ENCODE peak calls at places on chromosomes 16 and 17, in five cellular contexts. W is body of pancreas, I is endothelial cell of umbilical vein, O is ovary, L is heart left ventricle. B is an unnamed sample.

GRCh38 chr17:56018202-56018601 is 135.1 kb upstream of the ANKFN1 start:
- DNase-seq in W (no peak), I (no peak), O (no peak), L (no peak), B (no peak)

GRCh38 chr17:79752175-79752574 is 21.4 kb downstream of the ENPP7 start:
- DNase-seq in W (no peak), I (no peak), O (no peak), L (peak), B (no peak)

GRCh38 chr17:38970804-38971203 is 3.6 kb upstream of the FBXO47 start:
- DNase-seq in W (no peak), I (no peak), O (no peak), L (no peak), B (no peak)

GRCh38 chr16:324451-325334 is 27.8 kb downstream of the AXIN1 start:
- DNase-seq in W (no peak), I (no peak), O (no peak), L (no peak), B (no peak)

GRCh38 chr16:534089-534635 is 6.7 kb downstream of the CAPN15 start:
- DNase-seq in W (peak), I (no peak), O (no peak), L (no peak), B (no peak)

GRCh38 chr17:17570207-17570797 is 21.2 kb downstream of the PEMT start:
- DNase-seq in W (peak), I (peak), O (no peak), L (no peak), B (no peak)

GRCh38 chr17:80782536-80783427 is 208.9 kb upstream of the CHMP6 start:
- DNase-seq in W (no peak), I (peak), O (no peak), L (no peak), B (peak)

GRCh38 chr16:22213236-22213635 is 7.2 kb downstream of the EEF2K start:
- DNase-seq in W (no peak), I (no peak), O (no peak), L (no peak), B (no peak)

GRCh38 chr16:8758022-8758421 is 39.4 kb downstream of the TMEM186 start:
- DNase-seq in W (no peak), I (no peak), O (no peak), L (no peak), B (no peak)

GRCh38 chr17:80796430-80796861 is 195.2 kb upstream of the CHMP6 start:
- DNase-seq in W (no peak), I (no peak), O (no peak), L (no peak), B (peak)

GRCh38 chr16:85502357-85502756 is 110.8 kb upstream of the GSE1 start:
- DNase-seq in W (no peak), I (no peak), O (no peak), L (no peak), B (no peak)

GRCh38 chr16:85505794-85506339 is 107.3 kb upstream of the GSE1 start:
- DNase-seq in W (no peak), I (no peak), O (no peak), L (no peak), B (no peak)

GRCh38 chr16:85503642-85504224 is 109.4 kb upstream of the GSE1 start:
- DNase-seq in W (no peak), I (no peak), O (no peak), L (no peak), B (no peak)

GRCh38 chr16:85506358-85506911 is 106.7 kb upstream of the GSE1 start:
- DNase-seq in W (no peak), I (no peak), O (no peak), L (no peak), B (no peak)

DNA sequence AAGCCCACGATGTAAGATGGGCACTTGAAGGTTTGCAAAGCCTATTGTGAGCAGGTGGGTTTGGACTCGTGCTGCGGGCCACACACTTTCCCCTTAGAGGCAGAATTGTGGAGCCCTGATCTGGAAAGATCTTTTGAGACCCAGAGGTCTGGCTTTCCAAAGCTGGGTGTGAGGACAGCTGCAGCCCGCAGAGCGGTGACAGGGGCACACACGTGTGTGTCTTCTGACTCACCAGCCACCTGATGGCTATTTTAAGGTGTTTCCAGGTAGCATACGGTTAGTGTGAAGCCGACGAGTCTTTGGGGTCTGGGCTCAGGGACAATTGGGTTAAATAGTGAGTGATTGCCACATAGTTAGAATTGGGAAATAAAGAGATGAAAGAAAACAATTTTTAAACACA is 108.9 kb upstream of the GSE1 start:
- DNase-seq in W (no peak), I (no peak), O (no peak), L (no peak), B (no peak)
- TF ChIP-seq CTCF in W (no peak), I (no peak), O (no peak), L (no peak), B (no peak)

DNA sequence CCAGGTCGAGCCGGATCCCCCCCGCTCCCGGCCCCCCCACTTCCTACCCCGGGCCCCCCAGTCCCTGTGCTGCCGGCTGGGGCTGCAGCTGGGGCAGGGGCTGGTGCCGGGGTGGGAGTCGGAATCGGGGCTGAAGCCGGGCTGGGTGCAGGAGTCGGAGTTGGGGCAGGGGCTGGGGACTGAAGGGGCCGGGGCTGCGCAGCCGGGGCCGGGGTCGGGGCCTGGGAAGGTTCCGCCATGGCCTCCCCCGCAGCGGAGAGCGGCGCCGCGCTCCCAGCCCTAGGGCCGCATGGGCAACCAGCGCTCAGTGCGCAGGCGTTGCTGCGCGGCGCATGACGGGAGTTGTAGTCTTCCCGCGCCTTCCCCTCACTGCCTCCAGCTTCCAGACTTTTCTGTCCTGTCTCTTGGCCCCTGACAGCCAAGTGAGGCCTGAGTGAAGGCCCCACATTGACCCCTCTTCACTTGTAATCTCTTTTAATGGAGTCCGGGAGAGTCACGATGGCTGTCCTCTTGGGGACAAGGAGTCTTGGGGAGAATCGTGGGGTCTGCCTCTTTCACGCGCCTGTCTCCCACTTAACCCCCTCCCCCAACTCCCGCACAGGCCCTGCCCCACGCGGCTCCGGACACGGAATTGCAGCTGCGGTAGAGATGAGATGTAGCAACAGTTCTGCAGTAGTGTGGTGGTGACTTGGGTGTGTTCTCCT is at the start of gene KAT2A:
- DNase-seq in W (peak), I (peak), O (peak), L (peak), B (peak)
- TF ChIP-seq POLR2A in W (no peak), I (peak), O (no peak), L (no peak), B (no peak)

DNA sequence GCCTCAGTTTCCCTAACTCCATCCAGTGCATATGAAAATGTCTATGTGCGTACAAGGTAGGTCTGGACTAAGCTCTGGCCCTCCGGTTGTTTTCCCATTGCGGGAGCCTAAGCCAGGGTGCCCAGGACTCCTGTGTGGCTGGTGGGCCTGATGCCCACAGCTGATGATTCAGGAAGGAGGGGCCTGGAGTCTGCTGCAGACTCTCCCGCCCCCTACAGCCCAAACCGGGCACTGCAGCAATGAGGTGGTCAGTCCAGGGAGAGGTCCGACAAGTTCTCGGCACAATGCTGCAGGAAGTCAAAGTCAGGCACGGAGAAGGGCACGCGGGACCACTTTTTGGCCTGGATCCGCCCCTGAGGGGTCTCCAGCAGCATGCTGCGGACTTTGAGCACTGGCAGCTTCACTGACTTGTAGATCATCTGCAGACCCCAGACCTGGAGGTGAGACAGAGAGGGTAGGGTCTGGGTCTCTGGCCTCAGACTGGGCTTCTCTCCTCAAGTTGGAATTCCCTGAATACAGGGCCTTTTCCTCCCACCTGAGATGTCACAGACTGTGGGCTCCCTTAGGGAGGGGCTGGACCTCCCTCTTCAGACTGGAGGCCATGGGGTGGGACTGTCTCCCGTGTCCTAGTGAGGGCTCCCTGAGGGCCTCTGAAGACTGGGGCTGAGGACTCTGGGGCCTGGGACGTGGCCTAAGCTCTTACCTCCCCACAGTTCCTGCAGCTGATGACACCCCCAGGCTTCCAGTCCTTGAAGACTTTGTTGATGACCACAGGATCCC is 3.4 kb upstream of the ZNF385C start:
- DNase-seq in W (peak), I (peak), O (peak), L (peak), B (peak)
- TF ChIP-seq CTCF in W (peak), I (peak), O (peak), L (peak), B (no peak)

DNA sequence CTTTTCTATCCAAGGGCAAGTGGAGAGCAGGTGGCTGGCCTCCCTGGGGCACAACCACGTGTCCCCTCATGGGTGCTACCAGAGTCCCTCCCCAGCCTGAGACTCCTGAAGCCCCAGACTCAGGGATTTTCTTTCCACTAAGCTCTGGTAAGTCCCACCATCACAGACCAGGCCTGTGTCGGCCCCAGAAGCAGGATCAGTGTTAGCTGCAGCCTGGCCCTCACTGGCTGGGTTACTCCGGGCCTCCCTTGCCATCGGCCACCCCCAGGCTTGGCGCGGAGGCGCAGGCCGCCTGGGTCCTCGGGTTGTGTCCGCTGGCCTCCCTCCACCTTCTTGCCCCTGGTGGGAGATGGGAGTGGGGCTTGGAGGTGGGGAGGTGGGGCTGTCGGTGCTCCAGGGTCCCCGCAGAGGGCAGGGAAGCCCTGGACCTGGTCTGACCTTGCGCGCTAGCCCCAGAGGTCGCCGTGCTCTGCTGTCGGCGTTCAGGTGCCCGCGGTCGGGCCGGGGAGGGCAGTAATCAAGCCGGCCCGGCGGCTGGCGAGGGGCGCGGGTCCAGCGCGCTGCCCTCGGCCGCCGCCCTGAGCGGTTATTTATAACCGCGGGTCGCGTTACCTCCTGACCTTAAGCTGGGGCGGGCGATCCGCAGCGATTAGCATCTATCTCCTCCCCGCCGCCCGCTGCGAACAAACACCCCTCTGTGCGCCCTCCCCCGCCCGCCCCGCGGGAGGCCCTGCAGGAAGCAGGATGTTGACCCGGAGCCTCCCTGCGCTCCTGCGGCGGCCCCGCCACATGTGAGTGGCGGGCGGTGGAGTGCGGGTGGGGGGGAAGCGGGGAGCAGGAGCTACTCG is 78.1 kb upstream of the TOB1 start:
- DNase-seq in W (peak), I (peak), O (peak), L (peak), B (no peak)
- TF ChIP-seq POLR2A in W (peak), I (no peak), O (no peak), L (no peak), B (no peak)

DNA sequence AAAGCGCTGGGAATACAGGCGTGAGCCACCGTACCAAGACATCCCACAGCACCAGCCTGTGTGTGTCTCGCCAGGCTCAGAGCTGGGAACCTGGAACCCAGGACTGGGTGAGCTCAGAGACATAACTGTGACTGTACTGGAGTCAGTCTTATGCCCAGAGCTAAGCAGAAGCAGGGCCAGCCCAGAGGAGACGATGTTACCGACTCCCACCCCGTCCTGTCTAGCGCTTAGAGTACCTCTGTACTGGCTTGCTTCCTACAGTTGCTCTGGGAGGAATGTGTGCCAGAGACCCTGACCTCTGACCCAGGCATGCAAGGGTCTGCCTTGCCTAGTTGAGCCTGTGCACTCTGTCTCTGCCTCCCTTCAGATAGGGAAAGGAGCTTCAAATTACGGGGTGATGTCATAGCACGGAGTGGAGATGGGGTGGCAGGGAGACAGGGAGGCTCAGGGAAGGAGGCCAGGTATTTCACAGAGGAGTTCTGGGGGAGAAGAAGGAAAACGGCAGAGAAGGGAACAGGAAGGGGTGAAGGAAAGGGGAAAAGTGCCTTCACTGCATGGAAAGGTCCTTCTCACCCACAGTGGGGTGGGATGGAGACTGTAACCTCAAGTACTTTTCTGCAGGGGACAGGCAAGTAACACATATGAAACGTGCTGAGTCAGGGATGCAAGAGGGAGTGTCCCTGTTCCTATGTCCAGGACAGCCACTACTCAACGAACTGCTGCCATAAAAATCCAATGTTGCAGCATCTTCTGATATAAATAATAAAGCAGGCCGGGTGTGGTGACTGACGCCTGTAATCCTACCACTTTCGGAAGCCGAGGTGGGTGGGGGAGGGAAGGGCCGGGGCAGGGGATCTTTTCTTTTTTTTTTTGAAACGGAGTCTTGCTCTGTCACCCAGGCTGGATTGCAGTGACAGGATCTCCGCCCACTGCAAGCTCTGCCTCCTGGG is 5.8 kb upstream of the ARMC5 start:
- DNase-seq in W (peak), I (no peak), O (peak), L (no peak), B (peak)
- TF ChIP-seq CTCF in W (no peak), I (no peak), O (no peak), L (no peak), B (no peak)

GRCh38 chr17:43010667-43011308 is 4.2 kb downstream of the IFI35 start:
- DNase-seq in W (peak), I (no peak), O (no peak), L (no peak), B (no peak)
- TF ChIP-seq POLR2A in W (no peak), I (no peak), O (no peak), L (no peak), B (no peak)

DNA sequence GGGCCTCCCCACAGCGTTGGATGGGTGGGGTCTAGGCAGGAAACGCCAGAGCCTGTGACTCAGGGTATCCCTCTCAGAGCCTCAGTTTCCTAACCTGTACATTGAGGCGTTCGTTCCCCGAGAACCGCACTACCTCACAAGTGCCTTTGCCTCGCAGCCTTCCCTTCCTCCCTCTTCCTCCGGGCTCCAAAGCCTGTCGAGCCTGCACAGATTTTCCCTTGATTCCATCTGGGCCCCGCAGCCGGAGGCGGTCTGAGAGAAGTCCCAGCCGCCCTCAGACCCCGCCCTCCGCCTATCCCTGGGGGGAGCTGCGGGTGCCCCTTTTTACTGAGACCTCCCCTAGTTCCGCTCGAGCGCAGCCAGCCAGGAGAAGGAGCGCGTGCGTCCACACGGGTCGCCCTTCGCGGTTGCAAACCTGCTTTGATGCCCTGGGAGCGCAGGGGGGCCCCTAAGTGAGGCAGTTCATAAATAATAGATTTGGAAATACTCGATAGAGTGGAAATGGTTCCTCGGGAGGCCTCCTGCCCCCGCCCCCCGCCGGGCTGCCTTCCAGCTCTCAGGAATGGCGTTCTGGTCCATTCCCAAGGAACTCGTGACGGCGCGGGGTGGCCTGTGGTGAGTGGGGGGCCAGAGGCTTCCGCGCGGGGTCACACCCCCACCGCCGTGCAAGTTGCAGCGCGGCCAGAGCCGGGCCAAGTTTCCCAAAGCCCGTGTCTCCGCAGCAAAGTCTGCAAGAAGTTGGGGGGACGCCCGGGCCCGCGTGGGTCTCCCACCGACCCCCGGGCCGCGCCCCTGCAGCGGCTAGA is 672 bp downstream of the C16orf74 start:
- DNase-seq in W (no peak), I (peak), O (no peak), L (no peak), B (no peak)
- TF ChIP-seq CTCF in W (no peak), I (no peak), O (no peak), L (no peak), B (no peak)

GRCh38 chr17:35257080-35257701 is 14.3 kb downstream of the SLFN5 start:
- DNase-seq in W (peak), I (peak), O (no peak), L (no peak), B (no peak)

GRCh38 chr17:35254107-35254802 is 11.4 kb downstream of the SLFN5 start:
- DNase-seq in W (peak), I (peak), O (peak), L (no peak), B (peak)

GRCh38 chr17:35259001-35259400 is 16.1 kb downstream of the SLFN5 start:
- DNase-seq in W (no peak), I (no peak), O (no peak), L (no peak), B (no peak)

GRCh38 chr17:35255316-35255715 is 12.4 kb downstream of the SLFN5 start:
- DNase-seq in W (no peak), I (no peak), O (no peak), L (no peak), B (no peak)

GRCh38 chr17:35256629-35257028 is 13.8 kb downstream of the SLFN5 start:
- DNase-seq in W (no peak), I (peak), O (no peak), L (no peak), B (no peak)
- TF ChIP-seq POLR2A in W (no peak), I (no peak), O (no peak), L (no peak), B (no peak)

B was measured in lower leg skin.